ENCODE peak calls at places on chromosomes 12 and 14, in nine cellular contexts. G is Caco-2, T is OCI-LY7, H is AG04450, F is cardiac fibroblast, L is GM06990, V is gastrocnemius medialis, Y is IMR-90, A is testis. N is an unnamed sample.
A peak's percentile ranks its signal among the peaks of the same experiment; 100 is the strongest.

GRCh38 chr12:2957816-2958431 is 1.3 kb upstream of the TEAD4 start:
- DNase-seq in G (no peak), T (no peak), H (no peak), F (no peak), L (no peak), V (no peak), Y (no peak), A (no peak), N (no peak)

GRCh38 chr12:9706081-9706685 is 26.7 kb downstream of the CLECL1 start:
- DNase-seq in G (no peak), T (no peak), H (no peak), F (no peak), L (no peak), V (no peak), Y (peak; percentile 20), A (no peak), N (no peak)

GRCh38 chr12:66964629-66965028 is 285.8 kb upstream of the GRIP1 start:
- DNase-seq in G (no peak), T (no peak), H (no peak), F (no peak), L (peak; percentile 4), V (no peak), Y (no peak), A (no peak), N (no peak)

GRCh38 chr12:110932048-110932447 is 11.7 kb upstream of the MYL2 start:
- DNase-seq in G (no peak), T (no peak), H (no peak), F (peak; percentile 21), L (no peak), V (no peak), Y (no peak), A (peak; percentile 21), N (no peak)

GRCh38 chr12:113822986-113823385 is 143.1 kb downstream of the RBM19 start:
- DNase-seq in G (no peak), T (no peak), H (no peak), F (no peak), L (no peak), V (no peak), Y (no peak), A (no peak), N (no peak)

GRCh38 chr12:16473610-16474326 is 126.3 kb downstream of the MGST1 start:
- DNase-seq in G (no peak), T (no peak), H (peak; percentile 8), F (peak; percentile 82), L (no peak), V (no peak), Y (peak; percentile 63), A (no peak), N (no peak)

GRCh38 chr12:6620885-6621274 is 13.7 kb upstream of the CHD4 start:
- DNase-seq in G (no peak), T (no peak), H (no peak), F (no peak), L (no peak), V (no peak), Y (no peak), A (no peak), N (no peak)

GRCh38 chr14:69879175-69880047 is at the start of gene SMOC1:
- DNase-seq in G (no peak), T (no peak), H (peak; percentile 47), F (peak; percentile 16), L (peak; percentile 57), V (peak; percentile 79), Y (peak; percentile 79), A (peak; percentile 95), N (no peak)

GRCh38 chr12:45638386-45638785 is 91.1 kb upstream of the ARID2 start:
- DNase-seq in G (no peak), T (no peak), H (no peak), F (no peak), L (no peak), V (no peak), Y (no peak), A (no peak), N (no peak)

GRCh38 chr14:70901218-70901772 is 6.0 kb upstream of the PCNX1 start:
- DNase-seq in G (no peak), T (no peak), H (no peak), F (peak; percentile 76), L (no peak), V (no peak), Y (peak; percentile 66), A (no peak), N (no peak)

GRCh38 chr14:49461529-49462401 is 124.4 kb downstream of the RPS29 start:
- DNase-seq in G (peak; percentile 52), T (peak; percentile 83), H (peak; percentile 59), F (peak; percentile 89), L (peak; percentile 14), V (no peak), Y (peak; percentile 81), A (peak; percentile 81), N (peak; percentile 60)

GRCh38 chr14:101074124-101075024 is 170.9 kb upstream of the RTL1 start:
- DNase-seq in G (no peak), T (no peak), H (no peak), F (no peak), L (no peak), V (no peak), Y (no peak), A (peak; percentile 9), N (no peak)

GRCh38 chr14:28488658-28489057 is 277.9 kb upstream of the FOXG1 start:
- DNase-seq in G (no peak), T (no peak), H (no peak), F (no peak), L (no peak), V (no peak), Y (no peak), A (no peak), N (no peak)

GRCh38 chr14:28494196-28494595 is 272.4 kb upstream of the FOXG1 start:
- DNase-seq in G (no peak), T (no peak), H (no peak), F (peak; percentile 54), L (no peak), V (no peak), Y (no peak), A (no peak), N (no peak)
- H3K4me3 ChIP-seq in G (no peak overlapping the region), T (no peak overlapping the region), H (no peak overlapping the region), F (no peak overlapping the region), L (no peak overlapping the region), V (no peak overlapping the region), Y (no peak overlapping the region), A (no peak overlapping the region), N (no peak overlapping the region)

GRCh38 chr12:119803391-119803791 is 73.7 kb downstream of the CIT start:
- DNase-seq in G (no peak), T (no peak), H (no peak), F (peak; percentile 11), L (no peak), V (peak; percentile 15), Y (peak; percentile 42), A (peak; percentile 20), N (no peak)
- TF ChIP-seq CTCF in G (no peak), T (no peak), H (no peak), F (no peak), L (no peak), V (no peak), Y (no peak), A (no peak), N (no peak)

GRCh38 chr12:20370001-20370381 is 1.7 kb downstream of the PDE3A start:
- DNase-seq in G (peak; percentile 45), T (no peak), H (no peak), F (peak; percentile 45), L (no peak), V (peak; percentile 15), Y (no peak), A (peak; percentile 36), N (no peak)

GRCh38 chr12:20367731-20368652 is at the start of gene PDE3A:
- DNase-seq in G (peak; percentile 59), T (no peak), H (no peak), F (peak; percentile 87), L (peak; percentile 2), V (peak; percentile 38), Y (peak; percentile 73), A (peak; percentile 70), N (no peak)

GRCh38 chr12:20368653-20369163 is 371 bp downstream of the PDE3A start:
- DNase-seq in G (no peak), T (no peak), H (no peak), F (peak; percentile 62), L (peak; percentile 6), V (no peak), Y (peak; percentile 37), A (peak; percentile 28), N (no peak)

GRCh38 chr12:20370841-20371240 is 2.5 kb downstream of the PDE3A start:
- DNase-seq in G (no peak), T (no peak), H (no peak), F (no peak), L (no peak), V (no peak), Y (no peak), A (no peak), N (no peak)

GRCh38 chr12:20369164-20370000 is 1.0 kb downstream of the PDE3A start:
- DNase-seq in G (peak; percentile 55), T (no peak), H (no peak), F (peak; percentile 77), L (peak; percentile 9), V (peak; percentile 38), Y (peak; percentile 39), A (peak; percentile 57), N (no peak)
- H3K4me3 ChIP-seq in G (peak overlapping the region; percentile 39), T (no peak overlapping the region), H (peak overlapping the region; percentile 69), F (peak overlapping the region; percentile 83), L (no peak overlapping the region), V (peak overlapping the region; percentile 69), Y (peak overlapping the region; percentile 89), A (peak overlapping the region; percentile 57), N (no peak overlapping the region)

GRCh38 chr12:88945041-88945732 is 364.9 kb upstream of the KITLG start:
- DNase-seq in G (no peak), T (no peak), H (no peak), F (no peak), L (no peak), V (peak; percentile 12), Y (peak; percentile 10), A (no peak), N (no peak)

GRCh38 chr12:88951177-88951576 is 370.9 kb upstream of the KITLG start:
- DNase-seq in G (no peak), T (no peak), H (no peak), F (no peak), L (no peak), V (no peak), Y (no peak), A (no peak), N (no peak)

GRCh38 chr12:88946377-88946997 is 366.2 kb upstream of the KITLG start:
- DNase-seq in G (no peak), T (no peak), H (no peak), F (peak; percentile 85), L (peak; percentile 11), V (peak; percentile 20), Y (peak; percentile 78), A (no peak), N (no peak)

GRCh38 chr12:88944403-88944802 is 364.1 kb upstream of the KITLG start:
- DNase-seq in G (no peak), T (no peak), H (no peak), F (peak; percentile 77), L (peak; percentile 10), V (no peak), Y (peak; percentile 60), A (no peak), N (no peak)

DNA sequence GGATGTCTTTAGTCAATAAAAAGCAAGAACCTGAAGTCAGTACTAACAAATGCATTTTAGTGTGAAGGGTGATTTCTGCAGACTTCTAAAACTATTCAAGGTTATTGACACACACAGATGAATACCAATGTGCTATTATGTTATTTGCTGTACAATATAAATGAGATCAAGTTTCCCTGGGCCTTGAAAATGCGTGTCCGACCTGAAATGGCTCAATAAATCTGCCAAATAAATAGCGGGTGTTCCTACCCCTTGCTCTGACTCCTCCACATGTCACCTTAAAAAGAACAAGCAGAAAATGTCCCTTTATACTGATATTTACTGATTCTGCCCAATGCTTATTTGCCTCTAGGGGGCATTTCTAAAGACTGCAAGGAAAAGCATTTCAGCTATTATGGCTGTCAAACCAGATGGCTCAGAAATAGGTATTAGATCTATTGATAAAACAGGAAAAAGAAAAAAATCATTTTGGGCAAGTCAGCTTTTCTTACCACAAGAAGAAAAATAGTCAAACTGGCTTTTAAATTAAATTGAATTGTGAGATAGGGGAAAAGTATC is 367.3 kb upstream of the KITLG start:
- DNase-seq in G (no peak), T (no peak), H (no peak), F (no peak), L (no peak), V (no peak), Y (no peak), A (no peak), N (no peak)
- TF ChIP-seq CTCF in G (no peak), T (peak; percentile 55), H (peak; percentile 10), F (peak; percentile 22), L (peak; percentile 17), V (no peak), Y (no peak), A (no peak), N (no peak)